ENCODE peak calls at places on chromosomes 12 and 14, in ten cellular contexts. Z is stimulated activated CD4-positive, alpha-beta T cell treated with anti-CD3 and anti-CD28 coated beads, TNF-alpha, amount 100 ng/mL, for 4 hours; B is pons; W is naive thymus-derived CD8-positive, alpha-beta T cell; M is sciatic nerve; O is AG09319; H is hypothalamus; A is HCEC 1CT; J is activated naive CD4-positive, alpha-beta T cell; T is endothelial cell. Y is an unnamed sample.

GRCh38 chr12:123931686-123932321 is 40.8 kb downstream of the CCDC92 start:
- DNase-seq in M (no peak), J (no peak), A (no peak), T (no peak), H (no peak), O (no peak), Z (peak), W (peak), B (no peak), Y (no peak)

GRCh38 chr14:91649930-91650329 is 82.0 kb downstream of the CATSPERB start:
- DNase-seq in M (no peak), B (peak), O (peak), W (peak), J (no peak), A (peak), T (peak), H (no peak), Z (no peak), Y (no peak)

GRCh38 chr12:132111641-132112304 is 32.3 kb downstream of the DDX51 start:
- DNase-seq in W (no peak), B (no peak), T (no peak), H (no peak), M (no peak), Z (no peak), A (no peak), J (no peak), O (no peak), Y (no peak)

GRCh38 chr12:28611115-28611435 is 420.8 kb downstream of the CCDC91 start:
- DNase-seq in O (peak), A (peak), B (no peak), H (no peak), T (no peak), J (no peak), W (no peak), M (no peak), Z (no peak), Y (peak)

GRCh38 chr12:92085483-92086040 is 60.1 kb downstream of the BTG1 start:
- DNase-seq in O (no peak), H (no peak), M (no peak), A (no peak), Z (no peak), W (no peak), J (no peak), T (no peak), B (no peak), Y (no peak)

GRCh38 chr14:24070285-24071143 is 848 bp upstream of the CPNE6 start:
- DNase-seq in O (no peak), H (no peak), T (no peak), B (no peak), M (no peak), A (no peak), Z (no peak), W (no peak), J (no peak), Y (no peak)

GRCh38 chr12:51889216-51890134 is 1.6 kb downstream of the ANKRD33 start:
- DNase-seq in O (no peak), Z (no peak), J (no peak), T (no peak), M (peak), A (no peak), W (no peak), H (no peak), B (no peak), Y (no peak)

GRCh38 chr12:110370732-110371141 is 32.8 kb downstream of the ANAPC7 start:
- DNase-seq in O (no peak), J (no peak), Z (no peak), W (no peak), B (no peak), A (no peak), M (no peak), H (no peak), T (no peak), Y (no peak)

GRCh38 chr14:64983439-64984310 is 3.0 kb upstream of the FNTB start:
- DNase-seq in H (no peak), J (no peak), B (peak), W (peak), O (peak), T (no peak), Z (no peak), A (peak), M (no peak), Y (no peak)

GRCh38 chr12:4580165-4580773 is 18.3 kb downstream of the DYRK4 start:
- DNase-seq in O (no peak), W (no peak), H (no peak), M (no peak), A (no peak), Z (no peak), B (no peak), J (no peak), T (no peak), Y (no peak)

GRCh38 chr12:114691196-114691595 is 7.2 kb upstream of the TBX3 start:
- DNase-seq in O (no peak), T (no peak), M (no peak), Z (no peak), H (no peak), W (no peak), B (no peak), A (no peak), J (no peak), Y (no peak)

GRCh38 chr14:24243336-24243836 is 963 bp upstream of the TINF2 start:
- DNase-seq in M (no peak), B (peak), T (no peak), O (no peak), A (no peak), H (no peak), Z (no peak), J (no peak), W (peak), Y (no peak)

GRCh38 chr12:51977320-51977753 is 25.8 kb downstream of the ACVR1B start:
- DNase-seq in W (no peak), T (no peak), Z (no peak), M (no peak), J (no peak), B (no peak), H (no peak), O (no peak), A (no peak), Y (no peak)

GRCh38 chr12:109446-109845 is 42.9 kb downstream of the IQSEC3 start:
- DNase-seq in H (no peak), O (no peak), J (no peak), T (no peak), Z (no peak), B (no peak), M (peak), A (no peak), W (no peak), Y (no peak)

GRCh38 chr12:12202747-12203146 is 64.1 kb downstream of the LRP6 start:
- DNase-seq in J (no peak), O (no peak), W (no peak), M (no peak), H (no peak), A (no peak), B (no peak), T (no peak), Z (no peak), Y (no peak)

GRCh38 chr14:100012478-100012925 is 52.7 kb upstream of the EVL start:
- DNase-seq in Z (no peak), H (no peak), W (no peak), O (no peak), B (no peak), T (no peak), M (no peak), J (no peak), A (peak), Y (no peak)

Y was measured in BJ.